ENCODE peak calls at places on chromosomes 5 and 9, in ten cellular contexts. F, B, I, W, C, A, R, M, D and Y are unnamed samples. For H3K4me1, the result is how much of the 10 kb centered on the place peaks cover.

GRCh38 chr9:128685636-128686489 is 3.2 kb upstream of the SET start:
- DNase-seq in W (no peak), C (no peak), I (no peak), M (no peak), R (no peak), D (no peak), F (no peak), A (no peak), B (peak), Y (no peak)

GRCh38 chr9:133394687-133395271 is 18.6 kb downstream of the STKLD1 start:
- DNase-seq in R (peak), A (no peak), I (no peak), B (no peak), C (no peak), M (no peak), F (no peak), W (no peak), D (no peak), Y (no peak)

GRCh38 chr9:20186231-20186630 is 397.4 kb upstream of the SLC24A2 start:
- DNase-seq in I (no peak), D (no peak), F (no peak), C (no peak), R (no peak), W (no peak), B (no peak), M (no peak), A (no peak), Y (no peak)

GRCh38 chr9:107251756-107252322 is 31.2 kb upstream of the RAD23B start:
- DNase-seq in B (no peak), I (peak), W (no peak), R (no peak), A (peak), M (peak), C (peak), D (no peak), F (no peak), Y (no peak)

GRCh38 chr5:107781451-107781850 is 110.7 kb upstream of the EFNA5 start:
- DNase-seq in R (no peak), B (no peak), F (no peak), W (no peak), A (no peak), M (peak), C (no peak), D (no peak), I (no peak), Y (no peak)

GRCh38 chr9:137216188-137216965 is 5.7 kb downstream of the RNF208 start:
- DNase-seq in R (no peak), C (no peak), B (no peak), F (no peak), W (no peak), D (peak), I (no peak), A (no peak), M (no peak), Y (no peak)

GRCh38 chr5:173486355-173486754 is 130.1 kb downstream of the BOD1 start:
- DNase-seq in R (no peak), F (no peak), W (no peak), B (no peak), D (no peak), I (no peak), C (no peak), A (no peak), M (no peak), Y (no peak)

GRCh38 chr5:54760182-54760935 is 225.0 kb downstream of the ESM1 start:
- DNase-seq in F (no peak), B (no peak), D (no peak), C (no peak), W (no peak), M (peak), R (no peak), A (no peak), I (no peak), Y (no peak)

GRCh38 chr9:72454871-72455471 is 66.4 kb upstream of the TMC1 start:
- DNase-seq in B (no peak), M (no peak), A (no peak), R (peak), D (no peak), W (no peak), C (peak), F (no peak), I (no peak), Y (no peak)

GRCh38 chr5:36242534-36243144 is 914 bp upstream of the NADK2 start:
- DNase-seq in D (no peak), M (no peak), A (peak), C (peak), W (no peak), B (peak), F (no peak), I (no peak), R (peak), Y (no peak)

GRCh38 chr9:114207034-114207815 is 51.9 kb downstream of the COL27A1 start:
- DNase-seq in A (no peak), B (peak), W (peak), D (no peak), R (no peak), C (no peak), I (peak), M (peak), F (peak), Y (no peak)

GRCh38 chr9:84945878-84946538 is 276.5 kb downstream of the NTRK2 start:
- DNase-seq in F (no peak), R (no peak), A (no peak), W (no peak), D (no peak), C (no peak), B (no peak), M (no peak), I (no peak), Y (no peak)

GRCh38 chr5:102223542-102224444 is 72.3 kb downstream of the SLCO4C1 start:
- DNase-seq in D (no peak), R (peak), I (no peak), C (peak), W (peak), M (peak), A (no peak), B (no peak), F (no peak), Y (no peak)

GRCh38 chr5:37777472-37778135 is 62.2 kb downstream of the GDNF start:
- DNase-seq in D (no peak), M (peak), C (no peak), B (no peak), F (no peak), I (no peak), R (no peak), A (no peak), W (no peak), Y (no peak)

GRCh38 chr9:84136119-84136868 is 155.7 kb downstream of the RMI1 start:
- DNase-seq in C (no peak), R (no peak), F (no peak), I (no peak), A (no peak), D (no peak), W (no peak), B (no peak), M (peak), Y (no peak)

GRCh38 chr5:90709323-90710148 is 150.9 kb downstream of the ADGRV1 start:
- DNase-seq in F (no peak), W (peak), A (no peak), M (peak), I (peak), C (peak), B (no peak), D (no peak), R (peak), Y (no peak)

GRCh38 chr9:126783958-126784357 is 20.9 kb upstream of the ZBTB43 start:
- DNase-seq in M (no peak), F (no peak), R (no peak), W (peak), I (no peak), D (no peak), C (no peak), B (no peak), A (no peak), Y (no peak)
- TF ChIP-seq CTCF in M (no peak), F (no peak), R (no peak), W (no peak), I (no peak), D (no peak), C (no peak), B (no peak), A (no peak), Y (no peak)

GRCh38 chr9:7240569-7241311 is 483.0 kb downstream of the KDM4C start:
- DNase-seq in R (peak), D (no peak), F (no peak), M (no peak), B (no peak), C (no peak), I (no peak), W (no peak), A (no peak), Y (no peak)
- H3K27ac ChIP-seq in R (peak), D (no peak), F (no peak), M (no peak), B (no peak), C (no peak), I (no peak), W (no peak), A (no peak), Y (no peak)

GRCh38 chr5:119379929-119380328 is 24.1 kb downstream of the TNFAIP8 start:
- DNase-seq in I (no peak), D (no peak), R (no peak), F (no peak), A (no peak), B (no peak), C (no peak), W (no peak), M (no peak), Y (no peak)
- H3K4me1 ChIP-seq in I (under half), D (under half), R (under half), F (under half), A (under half), B (half or more), C (under half), W (under half), M (under half), Y (under half)

DNA sequence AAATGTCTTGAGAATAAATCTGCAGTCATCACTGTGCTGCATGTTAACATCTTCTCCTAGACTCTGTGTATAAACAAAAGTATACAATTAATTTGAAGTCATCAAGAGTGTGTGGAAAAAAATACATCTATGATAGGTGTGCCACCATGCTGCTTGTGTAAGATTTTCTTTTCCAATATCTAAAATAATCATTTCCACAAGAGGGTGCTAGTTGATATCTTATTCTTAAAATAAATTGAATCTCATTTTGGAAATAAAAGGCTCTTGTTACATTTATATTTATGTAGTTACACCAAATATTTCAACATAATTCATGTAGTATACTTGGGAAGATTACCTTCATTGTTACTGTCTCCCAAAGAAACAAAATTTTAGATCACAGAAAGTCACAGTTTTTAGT is 14.1 kb upstream of the MOCS2 start:
- DNase-seq in W (no peak), F (no peak), I (no peak), C (no peak), B (no peak), D (no peak), A (no peak), M (no peak), R (no peak), Y (no peak)
- TF ChIP-seq CTCF in W (no peak), F (no peak), I (no peak), C (no peak), B (no peak), D (peak), A (no peak), M (no peak), R (peak), Y (peak)

GRCh38 chr5:10591946-10592345 is 28.1 kb downstream of the ANKRD33B start:
- DNase-seq in M (no peak), F (no peak), C (no peak), R (no peak), I (no peak), B (no peak), W (no peak), A (no peak), D (no peak), Y (no peak)
- H3K27ac ChIP-seq in M (no peak), F (no peak), C (no peak), R (no peak), I (no peak), B (no peak), W (no peak), A (no peak), D (no peak), Y (no peak)

GRCh38 chr5:135182675-135183074 is 148.6 kb upstream of the PITX1 start:
- DNase-seq in B (no peak), I (no peak), W (no peak), M (no peak), C (no peak), D (no peak), R (no peak), A (no peak), F (no peak), Y (no peak)

GRCh38 chr5:135181653-135182052 is 147.6 kb upstream of the PITX1 start:
- DNase-seq in B (no peak), D (no peak), F (no peak), C (no peak), A (no peak), I (no peak), W (no peak), M (no peak), R (peak), Y (no peak)

GRCh38 chr5:135184646-135185045 is 150.6 kb upstream of the PITX1 start:
- DNase-seq in A (no peak), I (no peak), D (no peak), W (no peak), R (no peak), B (no peak), F (no peak), M (no peak), C (no peak), Y (no peak)

GRCh38 chr5:135185461-135186075 is 151.5 kb upstream of the PITX1 start:
- DNase-seq in D (no peak), R (peak), W (no peak), B (no peak), C (no peak), A (no peak), I (no peak), M (peak), F (no peak), Y (no peak)

DNA sequence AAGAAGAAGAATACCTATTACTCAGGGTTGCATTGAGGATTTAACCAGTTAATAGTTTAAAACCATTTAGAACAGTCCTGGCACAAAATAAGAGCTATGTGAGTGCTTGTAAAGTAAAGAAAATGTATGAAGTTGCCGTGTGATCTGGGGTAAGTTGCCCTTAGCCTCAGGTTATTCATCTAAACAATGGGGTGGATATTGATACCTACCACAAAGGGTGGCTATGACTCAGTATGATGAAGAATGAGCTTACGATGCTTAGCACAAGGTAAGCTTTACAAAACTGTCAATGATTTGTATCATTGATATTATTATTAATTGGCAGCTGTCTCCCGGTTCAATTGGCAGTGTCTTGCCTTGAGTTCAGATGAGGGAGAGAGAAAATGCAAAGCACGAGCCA is 149.4 kb upstream of the PITX1 start:
- DNase-seq in W (no peak), D (no peak), M (no peak), I (no peak), R (no peak), B (no peak), F (no peak), C (no peak), A (no peak), Y (no peak)
- H3K4me1 ChIP-seq in W (under half), D (under half), M (under half), I (under half), R (under half), B (under half), F (under half), C (under half), A (under half), Y (under half)

GRCh38 chr5:125484272-125485002 is 738.0 kb upstream of the ZNF608 start:
- DNase-seq in B (no peak), F (peak), I (peak), M (peak), R (no peak), W (peak), C (no peak), A (peak), D (peak), Y (peak)
- TF ChIP-seq CTCF in B (no peak), F (no peak), I (no peak), M (no peak), R (no peak), W (no peak), C (no peak), A (no peak), D (no peak), Y (no peak)

GRCh38 chr5:168552146-168552545 is 23.0 kb downstream of the FBLL1 start:
- DNase-seq in F (no peak), A (no peak), R (no peak), M (peak), C (no peak), I (no peak), B (no peak), D (no peak), W (no peak), Y (no peak)
- H3K27ac ChIP-seq in F (peak), A (no peak), R (no peak), M (peak), C (no peak), I (peak), B (no peak), D (no peak), W (no peak), Y (no peak)

DNA sequence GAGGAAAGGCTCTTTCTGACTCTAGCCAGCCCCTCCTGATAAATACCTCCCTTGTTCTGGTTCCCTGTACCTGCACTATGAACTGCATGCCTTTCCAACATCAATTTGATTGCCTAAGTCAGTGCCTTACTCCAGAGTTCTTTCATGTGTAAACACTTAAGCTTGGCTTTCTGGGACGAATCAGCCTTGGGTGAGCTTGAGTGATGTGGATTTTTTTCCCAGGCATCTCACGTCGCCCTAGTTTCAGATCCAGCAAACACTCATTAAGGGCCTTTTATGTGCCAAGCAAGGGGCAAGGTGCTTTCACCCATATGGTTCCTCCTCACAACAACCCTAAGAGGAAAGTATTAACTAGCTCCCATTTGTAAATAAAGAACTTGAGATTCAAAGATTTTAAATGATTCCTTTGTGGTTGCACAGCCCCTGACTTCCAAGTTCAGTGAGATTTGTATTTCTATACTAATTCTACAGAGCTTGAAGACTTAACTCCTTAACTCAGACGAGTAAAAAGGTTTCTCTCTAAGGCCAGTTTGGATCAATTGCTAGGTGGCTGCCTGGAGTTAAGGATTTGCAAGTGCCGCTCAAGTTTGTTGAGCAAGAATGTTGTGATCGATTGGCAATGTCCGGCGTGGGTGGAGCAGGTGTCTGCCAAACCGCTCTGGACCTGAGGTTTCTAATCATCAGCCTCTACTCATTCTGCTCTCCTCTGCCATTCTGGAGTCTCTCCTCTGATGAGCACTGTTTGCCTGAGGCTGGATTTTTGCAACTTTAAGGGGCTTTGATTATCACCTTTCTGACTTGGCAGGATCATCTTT is 20.2 kb upstream of the TJP2 start:
- DNase-seq in R (no peak), B (no peak), A (no peak), I (no peak), W (no peak), F (no peak), M (no peak), C (peak), D (no peak), Y (no peak)
- H3K4me1 ChIP-seq in R (under half), B (under half), A (under half), I (under half), W (under half), F (under half), M (under half), C (half or more), D (under half), Y (under half)

DNA sequence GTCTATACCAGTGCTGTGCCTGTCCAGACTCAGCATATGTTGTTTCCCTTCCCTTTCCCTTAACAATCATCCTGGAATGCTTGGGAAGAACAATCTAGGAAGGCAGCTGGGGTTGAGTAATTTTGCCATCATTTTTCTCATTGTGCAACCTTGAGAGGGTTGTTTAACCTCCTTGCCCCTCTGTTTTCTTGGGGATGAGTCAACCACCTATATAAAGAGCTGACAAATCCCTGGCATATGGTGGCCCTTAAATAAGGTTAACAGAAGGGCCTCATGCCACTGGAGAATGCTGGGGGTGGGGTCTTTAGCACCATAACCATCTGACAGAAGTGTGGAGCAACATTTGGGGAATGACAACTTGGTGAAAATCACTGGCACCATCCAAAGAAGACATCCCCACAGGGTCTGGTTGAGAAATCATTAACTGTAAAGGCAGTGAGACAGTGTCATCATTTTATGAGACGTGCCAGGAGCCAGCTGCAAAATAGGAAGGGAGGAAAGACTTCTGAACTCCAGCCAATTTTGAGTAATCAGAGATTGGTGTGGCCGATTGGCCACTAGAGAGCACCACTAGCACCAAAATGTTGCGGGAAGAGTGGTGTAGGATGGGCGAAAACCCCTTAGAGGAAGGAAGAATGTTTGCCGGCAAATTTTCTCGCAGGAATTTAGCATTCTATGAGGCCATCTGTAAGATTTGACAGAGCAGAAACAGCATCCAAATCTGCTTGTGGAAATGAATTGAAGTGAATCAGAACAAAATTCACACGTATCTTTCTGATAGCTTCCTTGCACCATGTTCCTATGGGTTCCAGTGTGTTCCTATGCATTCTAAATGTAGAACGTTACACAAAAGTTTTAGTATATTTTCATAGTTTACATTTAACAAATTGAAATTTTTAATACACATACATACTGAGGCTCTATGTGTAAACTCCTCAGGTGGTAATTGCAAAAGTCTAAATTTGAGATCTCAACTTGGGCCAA is 113.8 kb downstream of the MSX2 start:
- DNase-seq in R (peak), M (peak), C (no peak), A (peak), B (no peak), F (no peak), I (peak), W (peak), D (no peak), Y (peak)
- TF ChIP-seq CTCF in R (peak), M (no peak), C (no peak), A (no peak), B (no peak), F (no peak), I (peak), W (peak), D (peak), Y (peak)